ENCODE peak calls at places on chromosomes 11 and 22, in nine cellular contexts. V is cardiac muscle cell; P is M059J; E is DMS153; U is stimulated activated CD8-positive, alpha-beta memory T cell treated with anti-CD3 and anti-CD28 coated beads, Interleukin-4, amount 100 ng/mL, for 4 hours; Q is DND-41; G is WTC11; K is EL; I is pancreas. L is an unnamed sample.

GRCh38 chr11:62922189-62922589 is 1.0 kb upstream of the CHRM1 start:
- DNase-seq in E (no peak), V (no peak), U (no peak), I (no peak), Q (no peak), G (no peak), K (no peak), P (no peak), L (no peak)

GRCh38 chr22:30397656-30398635 is 1.1 kb downstream of the SEC14L2 start:
- DNase-seq in V (no peak), K (peak; percentile 30), U (no peak), G (no peak), P (no peak), Q (peak; percentile 33), I (no peak), E (no peak), L (no peak)

GRCh38 chr11:47148903-47149535 is 27.7 kb downstream of the ARFGAP2 start:
- DNase-seq in P (no peak), I (peak; percentile 87), K (peak; percentile 40), V (peak; percentile 21), Q (no peak), U (no peak), E (peak; percentile 22), G (no peak), L (no peak)

GRCh38 chr11:122127020-122127419 is 11.0 kb upstream of the BLID start:
- DNase-seq in V (no peak), P (no peak), I (no peak), Q (no peak), U (no peak), E (no peak), G (no peak), K (no peak), L (no peak)

GRCh38 chr11:102546427-102546826 is 15.9 kb upstream of the MMP7 start:
- DNase-seq in E (no peak), I (no peak), K (no peak), V (no peak), G (no peak), Q (no peak), P (peak; percentile 10), U (no peak), L (peak; percentile 4)

GRCh38 chr11:69249641-69250502 is 44.1 kb upstream of the MYEOV start:
- DNase-seq in K (peak; percentile 14), V (peak; percentile 60), G (peak; percentile 62), I (no peak), E (peak; percentile 36), U (no peak), Q (no peak), P (no peak), L (no peak)

GRCh38 chr22:22421392-22421791 is 87.2 kb downstream of the ZNF280B start:
- DNase-seq in Q (no peak), G (no peak), E (no peak), P (no peak), V (no peak), K (no peak), U (no peak), I (no peak), L (no peak)

GRCh38 chr11:26910192-26910591 is 83.7 kb upstream of the FIBIN start:
- DNase-seq in U (no peak), Q (no peak), K (no peak), E (no peak), P (no peak), G (no peak), I (no peak), V (no peak), L (no peak)

GRCh38 chr11:56849250-56849649 is 100.8 kb upstream of the OR9G4 start:
- DNase-seq in U (no peak), P (no peak), I (no peak), K (no peak), G (no peak), E (no peak), Q (no peak), V (no peak), L (no peak)

GRCh38 chr22:46604306-46604690 is 15.9 kb upstream of the GRAMD4 start:
- DNase-seq in U (no peak), I (no peak), G (no peak), Q (peak; percentile 95), E (peak; percentile 81), V (peak; percentile 24), K (peak; percentile 43), P (no peak), L (no peak)

GRCh38 chr11:75996523-75997272 is 181.7 kb downstream of the UVRAG start:
- DNase-seq in Q (no peak), V (no peak), I (no peak), E (no peak), U (no peak), G (no peak), K (peak; percentile 24), P (peak; percentile 32), L (no peak)

GRCh38 chr11:95507794-95508193 is 276.8 kb upstream of the SESN3 start:
- DNase-seq in Q (no peak), E (no peak), U (no peak), V (no peak), P (no peak), K (no peak), G (no peak), I (no peak), L (no peak)